ENCODE peak calls at places on chromosomes 5 and 9, in six cellular contexts. A is SK-N-SH, Z is H1, H is HCT116, R is K562, L is GM12878. X is an unnamed sample.

GRCh38 chr9:114742947-114743346 is 61.0 kb upstream of the TEX48 start:
- DNase-seq in A (no peak), Z (no peak), H (no peak), R (no peak), L (no peak), X (no peak)

GRCh38 chr5:175444060-175444904 is at the start of gene DRD1:
- DNase-seq in A (peak; percentile 84), Z (peak; percentile 95), H (no peak), R (peak; percentile 62), L (no peak), X (no peak)

GRCh38 chr9:130421802-130422276 is 22.9 kb upstream of the ASS1 start:
- DNase-seq in A (peak; percentile 95), Z (peak; percentile 65), H (no peak), R (no peak), L (no peak), X (no peak)

GRCh38 chr5:146703499-146703898 is 175.1 kb downstream of the PPP2R2B start:
- DNase-seq in A (no peak), Z (no peak), H (no peak), R (no peak), L (no peak), X (no peak)

GRCh38 chr5:172450861-172451695 is 3.2 kb downstream of the SH3PXD2B start:
- DNase-seq in A (peak; percentile 64), Z (peak; percentile 81), H (no peak), R (peak; percentile 64), L (no peak), X (no peak)

GRCh38 chr5:33379757-33380156 is 61.0 kb upstream of the TARS1 start:
- DNase-seq in A (no peak), Z (peak; percentile 58), H (peak; percentile 23), R (peak; percentile 14), L (no peak), X (no peak)

GRCh38 chr5:60943624-60944023 is 1.2 kb downstream of the ERCC8 start:
- DNase-seq in A (no peak), Z (no peak), H (no peak), R (no peak), L (no peak), X (no peak)

GRCh38 chr5:65955746-65956145 is 29.4 kb downstream of the ERBIN start:
- DNase-seq in A (no peak), Z (no peak), H (no peak), R (no peak), L (no peak), X (no peak)

GRCh38 chr5:177357459-177358332 is at the start of gene RGS14:
- DNase-seq in A (no peak), Z (no peak), H (no peak), R (no peak), L (peak; percentile 77), X (no peak)

GRCh38 chr5:27412379-27412778 is 374.0 kb upstream of the CDH9 start:
- DNase-seq in A (no peak), Z (no peak), H (no peak), R (no peak), L (no peak), X (no peak)

GRCh38 chr9:121984726-121985402 is 108.2 kb downstream of the TTLL11 start:
- DNase-seq in A (no peak), Z (no peak), H (no peak), R (no peak), L (no peak), X (no peak)

GRCh38 chr9:125953314-125954019 is 206.3 kb downstream of the PBX3 start:
- DNase-seq in A (no peak), Z (no peak), H (no peak), R (no peak), L (no peak), X (peak; percentile 15)

GRCh38 chr5:14417232-14417730 is 164.3 kb upstream of the OTULINL start:
- DNase-seq in A (peak; percentile 88), Z (no peak), H (no peak), R (no peak), L (no peak), X (no peak)

GRCh38 chr5:156475831-156476551 is 149.0 kb downstream of the SGCD start:
- DNase-seq in A (no peak), Z (no peak), H (no peak), R (no peak), L (no peak), X (no peak)

GRCh38 chr9:88049677-88050307 is 75.5 kb upstream of the CDK20 start:
- DNase-seq in A (no peak), Z (no peak), H (no peak), R (no peak), L (no peak), X (no peak)

GRCh38 chr5:160363661-160364060 is 6.8 kb downstream of the C1QTNF2 start:
- DNase-seq in A (no peak), Z (no peak), H (no peak), R (no peak), L (no peak), X (no peak)

GRCh38 chr5:351084-351910 is 29.8 kb downstream of the AHRR start:
- DNase-seq in A (no peak), Z (no peak), H (no peak), R (no peak), L (no peak), X (no peak)

GRCh38 chr5:137199966-137200365 is 299.2 kb downstream of the SPOCK1 start:
- DNase-seq in A (no peak), Z (no peak), H (no peak), R (no peak), L (no peak), X (no peak)

GRCh38 chr5:135831439-135832262 is 2.8 kb upstream of the SLC25A48 start:
- DNase-seq in A (no peak), Z (no peak), H (no peak), R (no peak), L (no peak), X (no peak)

GRCh38 chr5:67244345-67244793 is 47.8 kb upstream of the CD180 start:
- DNase-seq in A (no peak), Z (no peak), H (no peak), R (no peak), L (no peak), X (peak; percentile 28)

GRCh38 chr5:104643320-104643719 is 1080.7 kb upstream of the NUDT12 start:
- DNase-seq in A (no peak), Z (no peak), H (no peak), R (no peak), L (no peak), X (no peak)

GRCh38 chr9:107367727-107368502 is 84.8 kb downstream of the RAD23B start:
- DNase-seq in A (no peak), Z (no peak), H (no peak), R (no peak), L (no peak), X (peak; percentile 75)

GRCh38 chr9:116899337-116900006 is 212.4 kb downstream of the TRIM32 start:
- DNase-seq in A (no peak), Z (no peak), H (no peak), R (no peak), L (no peak), X (no peak)

GRCh38 chr9:130454096-130454811 is 9.5 kb downstream of the ASS1 start:
- DNase-seq in A (no peak), Z (no peak), H (no peak), R (no peak), L (no peak), X (no peak)

GRCh38 chr9:3949744-3950143 is 350.1 kb downstream of the GLIS3 start:
- DNase-seq in A (no peak), Z (no peak), H (no peak), R (no peak), L (no peak), X (no peak)

GRCh38 chr9:92964981-92965758 is 17.8 kb downstream of the FGD3 start:
- DNase-seq in A (no peak), Z (no peak), H (no peak), R (no peak), L (no peak), X (no peak)

GRCh38 chr5:65981548-65981947 is 55.2 kb downstream of the ERBIN start:
- DNase-seq in A (no peak), Z (no peak), H (no peak), R (no peak), L (no peak), X (no peak)

GRCh38 chr9:128098936-128099931 is 28.3 kb downstream of the PTGES2 start:
- DNase-seq in A (no peak), Z (no peak), H (no peak), R (peak; percentile 38), L (no peak), X (no peak)

GRCh38 chr5:108487951-108488350 is 106.1 kb upstream of the FBXL17 start:
- DNase-seq in A (no peak), Z (no peak), H (no peak), R (no peak), L (no peak), X (no peak)

GRCh38 chr9:5442400-5443011 is 4.8 kb upstream of the PLGRKT start:
- DNase-seq in A (peak; percentile 44), Z (peak; percentile 49), H (no peak), R (peak; percentile 17), L (no peak), X (peak; percentile 57)
- TF ChIP-seq SIN3A in A (no peak), Z (no peak), H (no peak), R (no peak), L (no peak), X (no peak)

DNA sequence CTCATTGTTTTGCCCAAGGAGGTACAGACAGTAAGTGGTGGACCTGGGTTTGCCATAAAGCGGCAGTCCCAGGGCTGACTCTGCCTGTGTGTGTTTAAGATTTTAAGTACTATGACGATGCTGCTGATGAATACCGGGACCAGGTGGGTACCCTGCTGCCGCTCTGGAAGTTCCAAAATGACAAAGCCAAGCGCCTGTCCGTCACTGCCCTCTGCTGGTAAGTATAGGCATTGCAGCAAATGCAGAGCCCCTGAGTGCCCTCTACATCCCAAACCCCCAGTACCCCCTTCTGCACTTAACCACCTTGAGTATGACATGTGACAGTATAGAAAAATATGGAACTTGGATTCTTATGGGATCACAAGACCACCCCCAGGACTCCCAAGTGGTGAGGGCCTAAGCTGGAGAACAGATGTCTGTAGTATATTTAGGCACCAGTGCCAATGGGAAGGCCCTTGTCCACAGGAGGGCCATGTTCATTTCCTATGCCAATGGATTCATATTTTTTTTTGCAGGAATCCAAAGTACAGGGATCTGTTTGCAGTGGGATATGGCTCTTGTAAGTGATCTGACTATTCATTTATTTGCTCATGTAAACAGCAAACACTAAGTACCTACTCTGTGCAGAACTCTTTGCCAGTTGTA is 22.0 kb downstream of the ENHO start:
- DNase-seq in A (peak; percentile 79), Z (peak; percentile 91), H (peak; percentile 29), R (peak; percentile 75), L (no peak), X (peak; percentile 18)
- TF ChIP-seq YY1 in A (no peak), Z (peak; percentile 21), H (no peak), R (no peak), L (peak; percentile 66), X (no peak)

GRCh38 chr5:98770158-98770910 is 3.1 kb upstream of the RGMB start:
- DNase-seq in A (peak; percentile 48), Z (no peak), H (no peak), R (no peak), L (no peak), X (peak; percentile 41)
- TF ChIP-seq SIN3A in A (no peak), Z (no peak), H (no peak), R (no peak), L (no peak), X (no peak)

GRCh38 chr9:37938121-37938906 is 34.4 kb upstream of the SLC25A51 start:
- DNase-seq in A (peak; percentile 79), Z (no peak), H (no peak), R (no peak), L (no peak), X (no peak)
- TF ChIP-seq YY1 in A (peak; percentile 44), Z (no peak), H (no peak), R (no peak), L (no peak), X (no peak)

GRCh38 chr9:2740616-2741015 is 23.3 kb downstream of the KCNV2 start:
- DNase-seq in A (no peak), Z (no peak), H (no peak), R (no peak), L (no peak), X (no peak)
- TF ChIP-seq SIN3A in A (no peak), Z (no peak), H (no peak), R (no peak), L (no peak), X (no peak)